ENCODE peak calls at places on chromosomes 4 and X, in five cellular contexts. N is heart right ventricle, A is NT2/D1, I is colonic mucosa, C is small intestine. F is an unnamed sample.

GRCh38 chr4:107988763-107989035 is 990 bp upstream of the HADH start:
- DNase-seq in N (no peak), A (no peak), I (peak; percentile 29), C (no peak), F (no peak)

GRCh38 chrX:131068945-131069719 is 11.0 kb downstream of the ARHGAP36 start:
- DNase-seq in N (no peak), A (no peak), I (no peak), C (peak; percentile 1), F (peak; percentile 10)

GRCh38 chr4:150010525-150011126 is 67.6 kb upstream of the DCLK2 start:
- DNase-seq in N (no peak), A (peak; percentile 39), I (peak; percentile 42), C (peak; percentile 40), F (peak; percentile 41)

GRCh38 chr4:41360911-41361830 is 104.4 kb downstream of the UCHL1 start:
- DNase-seq in N (peak; percentile 57), A (no peak), I (peak; percentile 42), C (no peak), F (no peak)

GRCh38 chr4:99633772-99634171 is 23.9 kb downstream of the C4orf54 start:
- DNase-seq in N (no peak), A (no peak), I (no peak), C (no peak), F (peak; percentile 3)

GRCh38 chrX:120564925-120565324 is 4.2 kb upstream of the CUL4B start:
- DNase-seq in N (no peak), A (no peak), I (no peak), C (no peak), F (no peak)

GRCh38 chr4:139768913-139769312 is 103.3 kb downstream of the MGST2 start:
- DNase-seq in N (no peak), A (no peak), I (no peak), C (peak; percentile 16), F (peak; percentile 36)

GRCh38 chr4:2042207-2042946 is 16.8 kb upstream of the NAT8L start:
- DNase-seq in N (no peak), A (no peak), I (peak; percentile 18), C (no peak), F (no peak)

GRCh38 chrX:122272011-122272410 is 912.1 kb upstream of the GRIA3 start:
- DNase-seq in N (no peak), A (no peak), I (no peak), C (no peak), F (no peak)

GRCh38 chrX:54950730-54951375 is 30.2 kb downstream of the TRO start:
- DNase-seq in N (no peak), A (no peak), I (no peak), C (no peak), F (no peak)

GRCh38 chr4:176810481-176811249 is 17.9 kb upstream of the VEGFC start:
- DNase-seq in N (no peak), A (no peak), I (no peak), C (no peak), F (no peak)

GRCh38 chr4:7341486-7342222 is 93.1 kb downstream of the PSAPL1 start:
- DNase-seq in N (no peak), A (no peak), I (no peak), C (no peak), F (no peak)

GRCh38 chr4:21882050-21882839 is 66.3 kb downstream of the KCNIP4 start:
- DNase-seq in N (no peak), A (no peak), I (no peak), C (no peak), F (no peak)

GRCh38 chr4:795726-796119 is 30.2 kb downstream of the CPLX1 start:
- DNase-seq in N (no peak), A (no peak), I (no peak), C (no peak), F (no peak)

GRCh38 chrX:77493677-77494553 is 46.7 kb downstream of the FGF16 start:
- DNase-seq in N (no peak), A (peak; percentile 80), I (no peak), C (no peak), F (peak; percentile 7)

GRCh38 chrX:116306218-116306617 is 130.2 kb upstream of the SLC6A14 start:
- DNase-seq in N (no peak), A (no peak), I (no peak), C (no peak), F (no peak)

GRCh38 chr4:123418486-123418931 is 21.9 kb downstream of the SPRY1 start:
- DNase-seq in N (no peak), A (peak; percentile 76), I (no peak), C (peak; percentile 46), F (peak; percentile 97)

GRCh38 chrX:30653415-30654131 is at the start of gene GK:
- DNase-seq in N (peak; percentile 15), A (no peak), I (no peak), C (peak; percentile 16), F (no peak)

GRCh38 chr4:16120720-16121119 is 36.9 kb upstream of the PROM1 start:
- DNase-seq in N (no peak), A (no peak), I (peak; percentile 13), C (no peak), F (no peak)

GRCh38 chr4:172489896-172490295 is 676.7 kb downstream of the GALNTL6 start:
- DNase-seq in N (no peak), A (no peak), I (no peak), C (no peak), F (no peak)

F was measured in HepG2.